ENCODE peak calls at places on chromosome 5, in seven cellular contexts. One of them, this sample, is unnamed.

GRCh38 chr5:95439801-95440493 is 48.8 kb downstream of the FAM81B start:
- DNase-seq in GM20000: no peak
- DNase-seq in omental fat pad: no peak
- DNase-seq in PC-9: no peak
- DNase-seq in GM04504: no peak
- DNase-seq in uterus: no peak
- DNase-seq in NCI-H460: no peak
- DNase-seq in this sample: no peak

GRCh38 chr5:4584982-4585381 is 555.1 kb upstream of the ADAMTS16 start:
- DNase-seq in PC-9: no peak
- DNase-seq in GM20000: no peak
- DNase-seq in uterus: no peak
- DNase-seq in NCI-H460: no peak
- DNase-seq in GM04504: no peak
- DNase-seq in omental fat pad: no peak
- DNase-seq in this sample: no peak

GRCh38 chr5:10481241-10481932 is 39.7 kb downstream of the ROPN1L start:
- DNase-seq in GM04504: no peak
- DNase-seq in GM20000: no peak
- DNase-seq in NCI-H460: no peak
- DNase-seq in uterus: no peak
- DNase-seq in PC-9: peak; percentile 40
- DNase-seq in omental fat pad: no peak
- DNase-seq in this sample: no peak

GRCh38 chr5:99929067-99929805 is 605.9 kb upstream of the FAM174A start:
- DNase-seq in PC-9: no peak
- DNase-seq in GM20000: no peak
- DNase-seq in uterus: no peak
- DNase-seq in GM04504: no peak
- DNase-seq in omental fat pad: no peak
- DNase-seq in NCI-H460: no peak
- DNase-seq in this sample: peak; percentile 62

GRCh38 chr5:73459366-73459765 is 10.8 kb upstream of the FOXD1 start:
- DNase-seq in uterus: no peak
- DNase-seq in NCI-H460: no peak
- DNase-seq in GM04504: no peak
- DNase-seq in omental fat pad: no peak
- DNase-seq in PC-9: no peak
- DNase-seq in GM20000: no peak
- DNase-seq in this sample: no peak

GRCh38 chr5:23820764-23821471 is 313.5 kb downstream of the PRDM9 start:
- DNase-seq in NCI-H460: peak; percentile 54
- DNase-seq in GM04504: no peak
- DNase-seq in PC-9: no peak
- DNase-seq in uterus: no peak
- DNase-seq in omental fat pad: no peak
- DNase-seq in GM20000: no peak
- DNase-seq in this sample: peak; percentile 24

GRCh38 chr5:35458824-35459207 is 158.8 kb upstream of the SPEF2 start:
- DNase-seq in GM20000: no peak
- DNase-seq in NCI-H460: no peak
- DNase-seq in uterus: no peak
- DNase-seq in GM04504: no peak
- DNase-seq in omental fat pad: no peak
- DNase-seq in PC-9: no peak
- DNase-seq in this sample: peak; percentile 5

GRCh38 chr5:151480859-151481258 is 33.5 kb downstream of the SLC36A1 start:
- DNase-seq in GM20000: no peak
- DNase-seq in uterus: no peak
- DNase-seq in omental fat pad: no peak
- DNase-seq in PC-9: no peak
- DNase-seq in GM04504: peak; percentile 44
- DNase-seq in NCI-H460: no peak
- DNase-seq in this sample: no peak

GRCh38 chr5:9207820-9208418 is 338.0 kb downstream of the SEMA5A start:
- DNase-seq in GM04504: no peak
- DNase-seq in NCI-H460: peak; percentile 59
- DNase-seq in PC-9: no peak
- DNase-seq in GM20000: peak; percentile 46
- DNase-seq in uterus: no peak
- DNase-seq in omental fat pad: no peak
- DNase-seq in this sample: peak; percentile 26

GRCh38 chr5:126780165-126780827 is 3.4 kb downstream of the LMNB1 start:
- DNase-seq in GM20000: peak; percentile 61
- DNase-seq in omental fat pad: no peak
- DNase-seq in PC-9: no peak
- DNase-seq in NCI-H460: peak; percentile 70
- DNase-seq in GM04504: peak; percentile 52
- DNase-seq in uterus: peak; percentile 35
- DNase-seq in this sample: peak; percentile 72

GRCh38 chr5:180704362-180704761 is 35.5 kb downstream of the OR2Y1 start:
- DNase-seq in uterus: no peak
- DNase-seq in GM20000: no peak
- DNase-seq in NCI-H460: peak; percentile 6
- DNase-seq in GM04504: no peak
- DNase-seq in PC-9: no peak
- DNase-seq in omental fat pad: no peak
- DNase-seq in this sample: peak; percentile 41

GRCh38 chr5:114419941-114420340 is 58.1 kb downstream of the KCNN2 start:
- DNase-seq in GM20000: no peak
- DNase-seq in GM04504: no peak
- DNase-seq in NCI-H460: no peak
- DNase-seq in uterus: no peak
- DNase-seq in PC-9: no peak
- DNase-seq in omental fat pad: no peak
- DNase-seq in this sample: no peak

This sample was measured in RPMI8226.